ENCODE peak calls at places on chromosomes 2 and 18, in four cellular contexts. I is PC-3, T is NCI-H2171, O is iPS-NIHi11. K is an unnamed sample.

GRCh38 chr2:17518212-17519154 is at the start of gene RAD51AP2:
- DNase-seq in I (no peak), T (no peak), O (peak; percentile 88), K (no peak)

GRCh38 chr2:67065046-67065445 is 332.1 kb upstream of the ETAA1 start:
- DNase-seq in I (no peak), T (no peak), O (no peak), K (no peak)

GRCh38 chr2:112690853-112691390 is 29.9 kb upstream of the NT5DC4 start:
- DNase-seq in I (peak; percentile 71), T (no peak), O (peak; percentile 62), K (peak; percentile 47)

GRCh38 chr2:233451950-233452349 is 97.7 kb downstream of the DGKD start:
- DNase-seq in I (no peak), T (no peak), O (no peak), K (no peak)

GRCh38 chr2:28608061-28608828 is 112.4 kb downstream of the PLB1 start:
- DNase-seq in I (no peak), T (no peak), O (peak; percentile 37), K (no peak)

GRCh38 chr2:167127135-167127534 is 238.9 kb downstream of the XIRP2 start:
- DNase-seq in I (peak; percentile 70), T (peak; percentile 60), O (no peak), K (no peak)

GRCh38 chr18:2903006-2903405 is 56.2 kb downstream of the EMILIN2 start:
- DNase-seq in I (peak; percentile 68), T (no peak), O (no peak), K (no peak)

GRCh38 chr2:178363252-178363651 is 87.7 kb downstream of the PRKRA start:
- DNase-seq in I (peak; percentile 87), T (no peak), O (no peak), K (no peak)

GRCh38 chr2:73981081-73981968 is 3.4 kb upstream of the TET3 start:
- DNase-seq in I (peak; percentile 53), T (peak; percentile 57), O (peak; percentile 69), K (peak; percentile 13)

GRCh38 chr18:23855721-23856120 is 158.8 kb upstream of the TTC39C start:
- DNase-seq in I (no peak), T (no peak), O (no peak), K (no peak)

GRCh38 chr2:235535423-235536130 is 41.7 kb downstream of the AGAP1 start:
- DNase-seq in I (no peak), T (no peak), O (no peak), K (no peak)

GRCh38 chr2:70939847-70940580 is 4.3 kb downstream of the ATP6V1B1 start:
- DNase-seq in I (no peak), T (no peak), O (no peak), K (no peak)

GRCh38 chr2:43238176-43238575 is 11.8 kb upstream of the ZFP36L2 start:
- DNase-seq in I (no peak), T (no peak), O (no peak), K (no peak)

GRCh38 chr2:188293601-188294482 is 2.2 kb downstream of the GULP1 start:
- DNase-seq in I (peak; percentile 86), T (no peak), O (no peak), K (no peak)

GRCh38 chr2:129799036-129799958 is 180.2 kb upstream of the RAB6C start:
- DNase-seq in I (no peak), T (no peak), O (no peak), K (no peak)

GRCh38 chr2:29117636-29118303 is 2.6 kb downstream of the CLIP4 start:
- DNase-seq in I (peak; percentile 94), T (no peak), O (no peak), K (no peak)

GRCh38 chr2:44351676-44352075 is 9.6 kb downstream of the PREPL start:
- DNase-seq in I (no peak), T (no peak), O (no peak), K (no peak)

GRCh38 chr2:185643434-185643833 is 95.2 kb upstream of the FSIP2 start:
- DNase-seq in I (no peak), T (no peak), O (no peak), K (no peak)

GRCh38 chr18:8314123-8314522 is 295.1 kb upstream of the RAB12 start:
- DNase-seq in I (no peak), T (no peak), O (no peak), K (no peak)

GRCh38 chr18:6107794-6108193 is 212.5 kb upstream of the TMEM200C start:
- DNase-seq in I (no peak), T (no peak), O (no peak), K (no peak)

GRCh38 chr2:233032551-233033320 is at the start of gene NEU2:
- DNase-seq in I (no peak), T (no peak), O (no peak), K (no peak)

GRCh38 chr2:190879474-190880373 is 897 bp upstream of the GLS start:
- DNase-seq in I (no peak), T (peak; percentile 3), O (no peak), K (peak; percentile 26)

GRCh38 chr2:143907801-143908200 is 612.1 kb downstream of the ZEB2 start:
- DNase-seq in I (no peak), T (no peak), O (no peak), K (no peak)

GRCh38 chr18:3910507-3910906 is 460.5 kb downstream of the TGIF1 start:
- DNase-seq in I (no peak), T (no peak), O (no peak), K (no peak)

GRCh38 chr2:25740810-25741381 is 67.5 kb upstream of the DTNB start:
- DNase-seq in I (no peak), T (no peak), O (peak; percentile 52), K (no peak)

GRCh38 chr18:12765127-12765526 is 62.3 kb downstream of the PSMG2 start:
- DNase-seq in I (no peak), T (no peak), O (no peak), K (no peak)

K was measured in T-helper 9 cell.